ENCODE peak calls at places on chromosomes 11 and 22, in six cellular contexts. I is endodermal cell, P is HS-27A, G is H4, B is right atrium auricular region, D is astrocyte of the spinal cord. E is an unnamed sample.

GRCh38 chr11:694563-695331 is at the start of gene DEAF1:
- DNase-seq in P (peak; percentile 91), G (peak; percentile 97), B (peak; percentile 98), I (peak; percentile 99), D (peak; percentile 98), E (peak; percentile 94)

GRCh38 chr11:35160902-35161585 is 22.1 kb downstream of the CD44 start:
- DNase-seq in B (no peak), I (no peak), D (no peak), P (no peak), G (no peak), E (no peak)

GRCh38 chr11:34986883-34987525 is 70.6 kb downstream of the PDHX start:
- DNase-seq in G (no peak), D (no peak), P (no peak), I (no peak), B (no peak), E (no peak)

GRCh38 chr22:46087816-46088277 is 62.5 kb upstream of the PPARA start:
- DNase-seq in P (peak; percentile 36), I (no peak), D (peak; percentile 93), G (peak; percentile 61), B (peak; percentile 96), E (no peak)

GRCh38 chr11:126992804-126993111 is 7.8 kb downstream of the KIRREL3 start:
- DNase-seq in B (no peak), G (no peak), P (peak; percentile 62), D (peak; percentile 90), I (no peak), E (no peak)

GRCh38 chr11:9014826-9015225 is 11.0 kb upstream of the NRIP3 start:
- DNase-seq in G (no peak), B (no peak), I (no peak), D (no peak), P (no peak), E (no peak)

GRCh38 chr11:72712168-72712721 is 38.0 kb upstream of the PDE2A start:
- DNase-seq in G (no peak), P (no peak), B (peak; percentile 74), D (no peak), I (no peak), E (no peak)

GRCh38 chr22:48431536-48432315 is 1395.9 kb downstream of the BRD1 start:
- DNase-seq in P (no peak), G (no peak), D (no peak), I (no peak), B (no peak), E (no peak)

GRCh38 chr22:44338906-44339305 is 26.2 kb upstream of the SHISAL1 start:
- DNase-seq in B (no peak), G (no peak), D (no peak), I (no peak), P (no peak), E (no peak)

GRCh38 chr11:18452927-18453326 is 2.7 kb upstream of the LDHAL6A start:
- DNase-seq in P (no peak), B (no peak), D (peak; percentile 4), G (no peak), I (no peak), E (no peak)

GRCh38 chr11:68666854-68667253 is 17.5 kb upstream of the GAL start:
- DNase-seq in B (no peak), G (no peak), D (no peak), P (no peak), I (no peak), E (no peak)

GRCh38 chr11:16820324-16821092 is 82.1 kb downstream of the C11orf58 start:
- DNase-seq in B (peak; percentile 88), P (peak; percentile 64), D (peak; percentile 80), G (peak; percentile 69), I (peak; percentile 95), E (peak; percentile 46)

GRCh38 chr11:130178441-130178971 is 18.9 kb downstream of the ST14 start:
- DNase-seq in P (no peak), D (no peak), B (no peak), I (no peak), G (no peak), E (no peak)